ENCODE peak calls at places on chromosomes 2 and 18, in four cellular contexts. One of them, this sample, is unnamed.

GRCh38 chr18:28167835-28168349 is 9.0 kb downstream of the CDH2 start:
- DNase-seq in HepG2: peak
- DNase-seq in K562: no peak
- DNase-seq in GM12878: no peak
- DNase-seq in this sample: no peak

GRCh38 chr2:60385648-60386047 is 167.8 kb downstream of the BCL11A start:
- DNase-seq in HepG2: no peak
- DNase-seq in K562: no peak
- DNase-seq in GM12878: no peak
- DNase-seq in this sample: no peak

GRCh38 chr2:58055027-58055786 is 8.6 kb downstream of the VRK2 start:
- DNase-seq in HepG2: no peak
- DNase-seq in K562: no peak
- DNase-seq in GM12878: no peak
- DNase-seq in this sample: no peak

GRCh38 chr2:227411320-227411989 is 23.7 kb upstream of the SCYGR1 start:
- DNase-seq in HepG2: no peak
- DNase-seq in K562: no peak
- DNase-seq in GM12878: peak
- DNase-seq in this sample: no peak

GRCh38 chr2:219459460-219460311 is 25.0 kb downstream of the SPEG start:
- DNase-seq in HepG2: peak
- DNase-seq in K562: peak
- DNase-seq in GM12878: no peak
- DNase-seq in this sample: peak

GRCh38 chr2:28868611-28869010 is 1.5 kb downstream of the TRMT61B start:
- DNase-seq in HepG2: no peak
- DNase-seq in K562: no peak
- DNase-seq in GM12878: no peak
- DNase-seq in this sample: no peak

GRCh38 chr18:77366725-77367641 is 117.3 kb downstream of the GALR1 start:
- DNase-seq in HepG2: peak
- DNase-seq in K562: no peak
- DNase-seq in GM12878: no peak
- DNase-seq in this sample: no peak

GRCh38 chr2:63488118-63488713 is 100.1 kb downstream of the WDPCP start:
- DNase-seq in HepG2: peak
- DNase-seq in K562: peak
- DNase-seq in GM12878: no peak
- DNase-seq in this sample: no peak

GRCh38 chr2:142220901-142221300 is 90.1 kb upstream of the LRP1B start:
- DNase-seq in HepG2: no peak
- DNase-seq in K562: no peak
- DNase-seq in GM12878: no peak
- DNase-seq in this sample: no peak

GRCh38 chr2:207762146-207762545 is 7.6 kb downstream of the FZD5 start:
- DNase-seq in HepG2: no peak
- DNase-seq in K562: no peak
- DNase-seq in GM12878: no peak
- DNase-seq in this sample: no peak

GRCh38 chr2:7672027-7672684 is 754.9 kb downstream of the RNF144A start:
- DNase-seq in HepG2: peak
- DNase-seq in K562: peak
- DNase-seq in GM12878: peak
- DNase-seq in this sample: peak

GRCh38 chr2:65662654-65663432 is 230.4 kb upstream of the SPRED2 start:
- DNase-seq in HepG2: no peak
- DNase-seq in K562: no peak
- DNase-seq in GM12878: no peak
- DNase-seq in this sample: no peak

GRCh38 chr2:161223139-161223732 is 63.0 kb downstream of the TANK start:
- DNase-seq in HepG2: peak
- DNase-seq in K562: peak
- DNase-seq in GM12878: no peak
- DNase-seq in this sample: no peak

GRCh38 chr2:72341639-72342038 is 194.0 kb upstream of the CYP26B1 start:
- DNase-seq in HepG2: no peak
- DNase-seq in K562: no peak
- DNase-seq in GM12878: no peak
- DNase-seq in this sample: no peak

GRCh38 chr18:51659781-51660180 is 462.3 kb upstream of the MEX3C start:
- DNase-seq in HepG2: no peak
- DNase-seq in K562: no peak
- DNase-seq in GM12878: no peak
- DNase-seq in this sample: no peak

GRCh38 chr2:142980246-142981068 is 103.0 kb downstream of the KYNU start:
- DNase-seq in HepG2: peak
- DNase-seq in K562: no peak
- DNase-seq in GM12878: no peak
- DNase-seq in this sample: no peak

GRCh38 chr2:11467126-11467649 is 1.2 kb upstream of the E2F6 start:
- DNase-seq in HepG2: no peak
- DNase-seq in K562: no peak
- DNase-seq in GM12878: no peak
- DNase-seq in this sample: no peak

GRCh38 chr18:52826994-52827393 is 487.0 kb downstream of the DCC start:
- DNase-seq in HepG2: no peak
- DNase-seq in K562: no peak
- DNase-seq in GM12878: no peak
- DNase-seq in this sample: peak

GRCh38 chr2:113840463-113840975 is 49.4 kb upstream of the ACTR3 start:
- DNase-seq in HepG2: no peak
- DNase-seq in K562: no peak
- DNase-seq in GM12878: no peak
- DNase-seq in this sample: no peak

GRCh38 chr18:49174478-49174877 is 223.7 kb upstream of the SMAD7 start:
- DNase-seq in HepG2: no peak
- DNase-seq in K562: no peak
- DNase-seq in GM12878: no peak
- DNase-seq in this sample: no peak

GRCh38 chr2:238952261-238952924 is 104.5 kb downstream of the TWIST2 start:
- DNase-seq in HepG2: no peak
- DNase-seq in K562: no peak
- DNase-seq in GM12878: no peak
- DNase-seq in this sample: no peak
- TF ChIP-seq TCF7 in HepG2: no peak
- TF ChIP-seq TCF7 in K562: no peak
- TF ChIP-seq TCF7 in GM12878: no peak
- TF ChIP-seq TCF7 in this sample: no peak

DNA sequence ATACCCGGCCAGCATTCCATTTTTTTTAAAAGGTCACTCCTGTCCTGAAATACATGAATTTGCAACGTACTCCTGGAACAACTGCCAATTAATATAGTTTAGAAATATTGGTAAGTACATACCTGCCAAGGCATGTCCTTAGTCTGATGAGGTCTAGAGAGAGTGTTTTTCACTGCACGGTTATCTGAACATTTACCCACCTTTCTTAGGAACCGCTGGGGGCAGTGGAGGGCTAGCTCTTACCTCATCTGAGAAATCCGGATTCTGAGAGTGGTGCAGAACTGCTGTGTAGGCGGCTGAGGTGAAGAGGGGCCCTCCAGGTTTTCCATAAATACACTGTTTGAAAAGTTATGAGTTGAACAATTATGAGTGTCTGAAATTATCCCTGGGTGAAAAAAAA is 133.1 kb upstream of the CCDC195 start:
- DNase-seq in HepG2: no peak
- DNase-seq in K562: no peak
- DNase-seq in GM12878: no peak
- DNase-seq in this sample: no peak
- TF ChIP-seq SP1 in HepG2: no peak
- TF ChIP-seq SP1 in K562: no peak
- TF ChIP-seq SP1 in GM12878: no peak
- TF ChIP-seq SP1 in this sample: no peak

GRCh38 chr2:121902171-121902591 is 146.7 kb downstream of the TSN start:
- DNase-seq in HepG2: no peak
- DNase-seq in K562: peak
- DNase-seq in GM12878: no peak
- DNase-seq in this sample: peak

GRCh38 chr2:121895723-121896571 is 140.5 kb downstream of the TSN start:
- DNase-seq in HepG2: no peak
- DNase-seq in K562: peak
- DNase-seq in GM12878: no peak
- DNase-seq in this sample: no peak

GRCh38 chr2:121900391-121900790 is 144.9 kb downstream of the TSN start:
- DNase-seq in HepG2: no peak
- DNase-seq in K562: no peak
- DNase-seq in GM12878: no peak
- DNase-seq in this sample: no peak

GRCh38 chr2:121897335-121897970 is 142.0 kb downstream of the TSN start:
- DNase-seq in HepG2: peak
- DNase-seq in K562: peak
- DNase-seq in GM12878: no peak
- DNase-seq in this sample: no peak

GRCh38 chr2:121898483-121898882 is 143.0 kb downstream of the TSN start:
- DNase-seq in HepG2: no peak
- DNase-seq in K562: no peak
- DNase-seq in GM12878: no peak
- DNase-seq in this sample: no peak
- TF ChIP-seq TCF7 in HepG2: no peak
- TF ChIP-seq TCF7 in K562: no peak
- TF ChIP-seq TCF7 in GM12878: no peak
- TF ChIP-seq TCF7 in this sample: no peak

DNA sequence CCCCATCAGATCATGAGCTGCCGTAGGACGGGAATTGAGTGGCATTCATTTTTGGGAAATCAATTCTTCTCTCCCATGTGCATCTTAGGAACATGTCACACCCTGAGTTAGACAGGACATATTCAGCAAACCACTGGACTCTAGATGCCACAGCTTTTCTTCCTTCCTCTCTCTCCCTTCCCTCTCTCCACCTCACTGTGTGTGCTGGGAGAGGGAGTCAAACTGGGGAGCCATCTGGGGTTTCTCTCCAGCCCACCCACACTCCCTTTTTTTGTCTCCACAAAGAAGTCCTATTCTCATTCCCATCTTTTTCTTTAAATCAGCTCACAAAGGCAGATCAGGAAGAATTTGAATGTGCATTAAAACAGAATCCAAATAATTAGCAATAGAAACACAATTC is 15.3 kb downstream of the CD28 start:
- DNase-seq in HepG2: no peak
- DNase-seq in K562: no peak
- DNase-seq in GM12878: no peak
- DNase-seq in this sample: no peak
- TF ChIP-seq SP1 in HepG2: no peak
- TF ChIP-seq SP1 in K562: no peak
- TF ChIP-seq SP1 in GM12878: no peak
- TF ChIP-seq SP1 in this sample: no peak

GRCh38 chr2:79850912-79851311 is 338.1 kb downstream of the CTNNA2 start:
- DNase-seq in HepG2: no peak
- DNase-seq in K562: no peak
- DNase-seq in GM12878: no peak
- DNase-seq in this sample: no peak

GRCh38 chr2:79860233-79861058 is 347.6 kb downstream of the CTNNA2 start:
- DNase-seq in HepG2: peak
- DNase-seq in K562: peak
- DNase-seq in GM12878: no peak
- DNase-seq in this sample: no peak

GRCh38 chr2:79857888-79858287 is 345.0 kb downstream of the CTNNA2 start:
- DNase-seq in HepG2: no peak
- DNase-seq in K562: no peak
- DNase-seq in GM12878: no peak
- DNase-seq in this sample: no peak

GRCh38 chr2:79849949-79850348 is 337.1 kb downstream of the CTNNA2 start:
- DNase-seq in HepG2: no peak
- DNase-seq in K562: no peak
- DNase-seq in GM12878: no peak
- DNase-seq in this sample: no peak

GRCh38 chr2:79855264-79856006 is 342.6 kb downstream of the CTNNA2 start:
- DNase-seq in HepG2: no peak
- DNase-seq in K562: no peak
- DNase-seq in GM12878: no peak
- DNase-seq in this sample: peak
- TF ChIP-seq TCF7 in HepG2: no peak
- TF ChIP-seq TCF7 in K562: no peak
- TF ChIP-seq TCF7 in GM12878: no peak
- TF ChIP-seq TCF7 in this sample: no peak